ENCODE peak calls at places on chromosomes 11 and 22, in ten cellular contexts. Z is HepG2; R is cardiac muscle cell; H is fibroblast of lung; I is adrenal gland; U is tibial artery; D is ovary; V is pancreas; O is transverse colon; P is CD8-positive, alpha-beta T cell. W is an unnamed sample.
A peak's percentile ranks its signal among the peaks of the same experiment; 100 is the strongest.

GRCh38 chr22:50600541-50600940 is at the start of gene MAPK8IP2:
- DNase-seq in Z (no peak), R (peak; percentile 24), H (no peak), I (no peak), U (no peak), D (peak; percentile 70), V (peak; percentile 64), O (no peak), P (no peak), W (no peak)

GRCh38 chr22:38832005-38832978 is 11.5 kb downstream of the NPTXR start:
- DNase-seq in Z (no peak), R (no peak), H (no peak), I (no peak), U (peak; percentile 40), D (no peak), V (peak; percentile 49), O (no peak), P (no peak), W (no peak)

GRCh38 chr11:117903505-117904382 is 25.5 kb downstream of the TMPRSS13 start:
- DNase-seq in Z (no peak), R (no peak), H (no peak), I (no peak), U (peak; percentile 45), D (no peak), V (no peak), O (no peak), P (no peak), W (no peak)

GRCh38 chr22:46537221-46537945 is at the start of gene CELSR1:
- DNase-seq in Z (no peak), R (peak; percentile 84), H (peak; percentile 67), I (no peak), U (no peak), D (no peak), V (no peak), O (peak; percentile 41), P (no peak), W (no peak)

GRCh38 chr11:107591098-107591445 is at the start of gene ELMOD1:
- DNase-seq in Z (peak; percentile 7), R (peak; percentile 80), H (peak; percentile 47), I (peak; percentile 56), U (peak; percentile 68), D (peak; percentile 50), V (peak; percentile 77), O (peak; percentile 19), P (no peak), W (peak; percentile 57)

GRCh38 chr11:32892355-32893090 is at the start of gene QSER1:
- DNase-seq in Z (peak; percentile 35), R (peak; percentile 82), H (peak; percentile 53), I (peak; percentile 66), U (peak; percentile 82), D (peak; percentile 83), V (peak; percentile 85), O (peak; percentile 76), P (peak; percentile 53), W (peak; percentile 84)

GRCh38 chr11:108923413-108923812 is 258.5 kb downstream of the DDX10 start:
- DNase-seq in Z (no peak), R (no peak), H (no peak), I (no peak), U (no peak), D (no peak), V (no peak), O (no peak), P (no peak), W (no peak)

GRCh38 chr11:113634940-113635575 is 71.0 kb downstream of the TMPRSS5 start:
- DNase-seq in Z (no peak), R (no peak), H (no peak), I (no peak), U (no peak), D (no peak), V (no peak), O (no peak), P (no peak), W (no peak)

GRCh38 chr11:73565804-73566203 is 32.1 kb downstream of the FAM168A start:
- DNase-seq in Z (no peak), R (no peak), H (no peak), I (no peak), U (no peak), D (no peak), V (no peak), O (no peak), P (no peak), W (no peak)

GRCh38 chr22:30183861-30184278 is 62.7 kb downstream of the LIF start:
- DNase-seq in Z (no peak), R (no peak), H (peak; percentile 75), I (no peak), U (no peak), D (no peak), V (no peak), O (no peak), P (no peak), W (no peak)

GRCh38 chr22:24760708-24761306 is 13.7 kb downstream of the PIWIL3 start:
- DNase-seq in Z (no peak), R (no peak), H (no peak), I (no peak), U (no peak), D (no peak), V (no peak), O (no peak), P (no peak), W (no peak)

GRCh38 chr11:14974021-14974698 is 2.0 kb upstream of the CALCA start:
- DNase-seq in Z (no peak), R (peak; percentile 37), H (peak; percentile 4), I (no peak), U (no peak), D (no peak), V (peak; percentile 59), O (no peak), P (no peak), W (no peak)

DNA sequence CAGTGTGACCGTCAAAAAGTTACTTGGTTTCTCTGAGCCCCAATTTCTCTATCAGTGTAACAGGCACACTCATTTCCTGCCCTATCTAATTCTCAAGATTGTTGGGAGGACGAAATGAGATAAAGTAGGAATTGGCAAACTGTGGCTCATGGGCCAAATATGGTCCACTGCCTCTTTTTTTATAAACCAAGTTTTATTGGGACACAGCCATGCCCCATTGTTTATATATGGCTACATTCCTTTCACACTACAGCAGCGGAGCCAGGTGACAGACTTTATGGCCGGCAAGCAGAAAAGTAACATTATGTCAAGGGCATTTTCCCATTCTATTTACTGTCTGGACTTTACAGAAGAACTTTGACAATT is 116.7 kb upstream of the TIMP3 start:
- DNase-seq in Z (no peak), R (no peak), H (peak; percentile 63), I (no peak), U (no peak), D (no peak), V (no peak), O (no peak), P (no peak), W (no peak)
- H3K4me1 ChIP-seq in Z (peaks cover 40% of the 10 kb centered on the region), R (no peaks in the 10 kb centered on the region), H (no peaks in the 10 kb centered on the region), I (no peaks in the 10 kb centered on the region), U (no peaks in the 10 kb centered on the region), D (no peaks in the 10 kb centered on the region), V (no peaks in the 10 kb centered on the region), O (no peaks in the 10 kb centered on the region), P (no peaks in the 10 kb centered on the region), W (no peaks in the 10 kb centered on the region)

GRCh38 chr11:64246874-64247728 is at the start of gene PPP1R14B:
- DNase-seq in Z (peak; percentile 80), R (peak; percentile 94), H (peak; percentile 85), I (peak; percentile 90), U (peak; percentile 95), D (peak; percentile 91), V (peak; percentile 93), O (peak; percentile 92), P (peak; percentile 70), W (peak; percentile 94)
- TF ChIP-seq CTCF in Z (no peak), R (no peak), H (no peak), I (peak; percentile 13), U (no peak), D (no peak), V (peak; percentile 5), O (peak; percentile 39), P (no peak), W (no peak)

GRCh38 chr22:35923026-35923425 is 105.6 kb downstream of the RBFOX2 start:
- DNase-seq in Z (no peak), R (no peak), H (no peak), I (no peak), U (no peak), D (no peak), V (no peak), O (no peak), P (no peak), W (no peak)
- H3K4me1 ChIP-seq in Z (peaks cover 33% of the 10 kb centered on the region), R (peaks cover 34% of the 10 kb centered on the region), H (peaks cover 20% of the 10 kb centered on the region), I (peaks cover 19% of the 10 kb centered on the region), U (peaks cover 47% of the 10 kb centered on the region), D (peaks cover 24% of the 10 kb centered on the region), V (no peaks in the 10 kb centered on the region), O (no peaks in the 10 kb centered on the region), P (no peaks in the 10 kb centered on the region), W (peaks cover 38% of the 10 kb centered on the region)

DNA sequence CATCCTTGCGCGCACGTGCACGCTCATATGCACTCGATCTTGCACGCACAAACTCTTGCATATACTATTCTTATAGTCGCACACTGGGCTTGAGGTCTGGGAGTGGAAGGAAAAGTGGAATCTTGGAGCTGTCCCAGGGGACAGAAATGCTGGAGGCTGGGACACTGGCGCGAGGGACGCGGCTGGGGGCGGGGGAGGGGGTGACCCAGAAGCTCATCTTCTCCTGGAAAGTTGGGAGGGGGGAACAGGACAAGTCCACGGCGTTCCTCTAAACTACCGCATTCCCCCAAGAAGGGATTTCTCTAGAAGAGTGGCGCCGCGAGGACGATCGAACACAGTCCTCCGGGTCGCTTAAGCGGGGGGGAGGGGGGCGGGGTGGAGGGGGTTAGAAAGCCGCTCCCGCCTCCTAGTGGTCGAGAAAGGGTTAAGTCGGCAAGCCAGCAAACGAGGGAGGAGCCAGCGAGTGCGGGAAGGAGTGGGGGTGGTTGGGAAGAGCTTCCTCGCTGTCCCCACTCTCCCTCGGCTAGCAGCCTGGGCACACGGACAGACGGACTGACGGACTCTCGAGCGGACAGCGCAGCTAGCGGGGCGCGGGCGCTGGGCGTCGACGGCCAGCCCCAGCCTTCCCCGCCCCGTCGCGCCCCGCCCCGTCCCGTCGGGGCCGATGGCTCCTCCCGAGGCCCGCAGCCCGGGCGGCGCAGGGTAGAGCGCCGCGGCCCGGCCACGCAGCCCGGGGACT is at the start of gene RTN4RL2:
- DNase-seq in Z (peak; percentile 48), R (peak; percentile 67), H (peak; percentile 34), I (peak; percentile 30), U (no peak), D (no peak), V (peak; percentile 66), O (no peak), P (no peak), W (peak; percentile 54)
- TF ChIP-seq CTCF in Z (peak; percentile 43), R (no peak), H (peak; percentile 37), I (peak; percentile 23), U (no peak), D (no peak), V (no peak), O (no peak), P (no peak), W (no peak)

W was measured in heart left ventricle.